ENCODE peak calls at places on chromosomes 2 and 18, in eight cellular contexts. K, V, D, W, M, G, C and R are unnamed samples.

GRCh38 chr18:57621252-57621607 is 406 bp downstream of the NARS1 start:
- DNase-seq in K (no peak), V (peak; percentile 10), D (no peak), W (no peak), M (no peak), G (no peak), C (peak; percentile 4), R (no peak)

GRCh38 chr2:26521054-26521912 is 43.4 kb upstream of the OTOF start:
- DNase-seq in K (no peak), V (peak; percentile 11), D (no peak), W (no peak), M (no peak), G (no peak), C (no peak), R (no peak)

GRCh38 chr2:187274146-187274545 is 173.9 kb downstream of the CALCRL start:
- DNase-seq in K (no peak), V (no peak), D (no peak), W (no peak), M (no peak), G (no peak), C (no peak), R (no peak)

GRCh38 chr2:143909577-143909976 is 610.3 kb downstream of the ZEB2 start:
- DNase-seq in K (no peak), V (no peak), D (no peak), W (no peak), M (no peak), G (no peak), C (no peak), R (no peak)

GRCh38 chr2:223744580-223744979 is 92.8 kb downstream of the AP1S3 start:
- DNase-seq in K (peak; percentile 22), V (peak; percentile 91), D (no peak), W (no peak), M (no peak), G (no peak), C (no peak), R (no peak)

GRCh38 chr18:13227910-13228309 is 9.3 kb downstream of the LDLRAD4 start:
- DNase-seq in K (no peak), V (no peak), D (no peak), W (no peak), M (no peak), G (no peak), C (no peak), R (no peak)

GRCh38 chr2:145494441-145494840 is 974.5 kb upstream of the ZEB2 start:
- DNase-seq in K (no peak), V (no peak), D (no peak), W (no peak), M (no peak), G (no peak), C (no peak), R (no peak)

GRCh38 chr18:66410692-66411091 is 193.2 kb downstream of the CDH19 start:
- DNase-seq in K (no peak), V (no peak), D (no peak), W (no peak), M (no peak), G (no peak), C (no peak), R (no peak)

GRCh38 chr2:25528173-25528572 is 145.2 kb downstream of the DTNB start:
- DNase-seq in K (no peak), V (peak; percentile 61), D (peak; percentile 81), W (no peak), M (no peak), G (no peak), C (no peak), R (no peak)

GRCh38 chr2:79453918-79454317 is 58.9 kb upstream of the CTNNA2 start:
- DNase-seq in K (no peak), V (peak; percentile 2), D (no peak), W (no peak), M (no peak), G (no peak), C (no peak), R (no peak)

GRCh38 chr2:176830362-176830761 is 382.2 kb upstream of the HNRNPA3 start:
- DNase-seq in K (no peak), V (no peak), D (no peak), W (peak; percentile 58), M (no peak), G (no peak), C (no peak), R (no peak)